ENCODE peak calls at places on chromosomes 13 and 19, in nine cellular contexts. M is AG20443, N is pulmonary artery endothelial cell, E is amygdala, A is T-cell, W is ACHN, G is cardiac fibroblast, R is activated T-helper 1 cell treated with Interleukin-2 at 50 U/mL for 16 hours, L is iris pigment epithelial cell. X is an unnamed sample.

GRCh38 chr19:42420055-42420544 is 7.1 kb downstream of the LIPE start:
- DNase-seq in M (peak; percentile 70), N (no peak), E (peak; percentile 11), A (peak; percentile 73), W (peak; percentile 58), G (peak; percentile 52), R (peak; percentile 58), L (peak; percentile 59), X (no peak)

GRCh38 chr13:75219479-75220237 is 262.3 kb downstream of the TBC1D4 start:
- DNase-seq in M (peak; percentile 92), N (peak; percentile 5), E (peak; percentile 68), A (peak; percentile 76), W (peak; percentile 62), G (peak; percentile 80), R (peak; percentile 67), L (peak; percentile 63), X (peak; percentile 77)

GRCh38 chr19:58352760-58353671 is at the start of gene A1BG:
- DNase-seq in M (no peak), N (no peak), E (no peak), A (no peak), W (no peak), G (no peak), R (no peak), L (no peak), X (no peak)

GRCh38 chr19:41987141-41987860 is 6.7 kb downstream of the ATP1A3 start:
- DNase-seq in M (no peak), N (no peak), E (no peak), A (no peak), W (no peak), G (no peak), R (no peak), L (no peak), X (no peak)

GRCh38 chr13:81381560-81381959 is 1040.6 kb upstream of the SPRY2 start:
- DNase-seq in M (no peak), N (no peak), E (no peak), A (no peak), W (no peak), G (no peak), R (no peak), L (no peak), X (no peak)

GRCh38 chr13:20492641-20493040 is 33.0 kb downstream of the CRYL1 start:
- DNase-seq in M (peak; percentile 43), N (no peak), E (no peak), A (peak; percentile 10), W (peak; percentile 25), G (peak; percentile 33), R (no peak), L (peak; percentile 50), X (peak; percentile 3)

GRCh38 chr19:37470216-37470615 is 1.1 kb downstream of the ZNF570 start:
- DNase-seq in M (no peak), N (no peak), E (no peak), A (no peak), W (no peak), G (no peak), R (no peak), L (peak; percentile 9), X (no peak)

GRCh38 chr19:33678796-33679195 is 57.0 kb downstream of the CHST8 start:
- DNase-seq in M (no peak), N (no peak), E (no peak), A (no peak), W (no peak), G (no peak), R (no peak), L (no peak), X (peak; percentile 18)

GRCh38 chr19:29188704-29189375 is 24.1 kb downstream of the UQCRFS1 start:
- DNase-seq in M (no peak), N (no peak), E (no peak), A (no peak), W (no peak), G (peak; percentile 23), R (no peak), L (no peak), X (no peak)

GRCh38 chr19:12749938-12750521 is 1.6 kb upstream of the BEST2 start:
- DNase-seq in M (no peak), N (no peak), E (no peak), A (no peak), W (no peak), G (peak; percentile 21), R (no peak), L (peak; percentile 74), X (no peak)

GRCh38 chr13:78228211-78228610 is 309.6 kb upstream of the EDNRB start:
- DNase-seq in M (no peak), N (no peak), E (no peak), A (no peak), W (no peak), G (peak; percentile 0), R (no peak), L (no peak), X (no peak)

GRCh38 chr19:33688657-33688992 is 66.9 kb downstream of the CHST8 start:
- DNase-seq in M (no peak), N (no peak), E (no peak), A (no peak), W (no peak), G (no peak), R (no peak), L (no peak), X (no peak)

GRCh38 chr13:53201454-53202225 is 173.0 kb downstream of the OLFM4 start:
- DNase-seq in M (peak; percentile 51), N (no peak), E (no peak), A (no peak), W (no peak), G (no peak), R (no peak), L (no peak), X (no peak)

GRCh38 chr19:7781157-7781556 is 18.1 kb downstream of the CLEC4M start:
- DNase-seq in M (no peak), N (no peak), E (no peak), A (no peak), W (no peak), G (no peak), R (no peak), L (no peak), X (no peak)

GRCh38 chr19:38149597-38149996 is 74.4 kb downstream of the DPF1 start:
- DNase-seq in M (no peak), N (no peak), E (no peak), A (no peak), W (no peak), G (peak; percentile 12), R (no peak), L (peak; percentile 34), X (peak; percentile 45)

GRCh38 chr19:19032420-19033175 is 719 bp downstream of the SUGP2 start:
- DNase-seq in M (peak; percentile 88), N (peak; percentile 83), E (peak; percentile 66), A (peak; percentile 87), W (peak; percentile 4), G (peak; percentile 97), R (peak; percentile 30), L (peak; percentile 94), X (peak; percentile 80)

GRCh38 chr13:111531505-111531904 is 211.1 kb downstream of the TEX29 start:
- DNase-seq in M (no peak), N (no peak), E (no peak), A (no peak), W (peak; percentile 4), G (peak; percentile 3), R (no peak), L (peak; percentile 7), X (no peak)

GRCh38 chr19:57512845-57513244 is 13.1 kb downstream of the ZNF773 start:
- DNase-seq in M (no peak), N (no peak), E (no peak), A (no peak), W (no peak), G (peak; percentile 31), R (no peak), L (peak; percentile 31), X (no peak)

GRCh38 chr19:16828990-16829821 is at the start of gene SIN3B:
- DNase-seq in M (peak; percentile 99), N (peak; percentile 60), E (peak; percentile 69), A (peak; percentile 84), W (peak; percentile 86), G (peak; percentile 94), R (peak; percentile 84), L (peak; percentile 84), X (peak; percentile 84)

GRCh38 chr13:61413572-61413971 is 2.1 kb downstream of the PCDH20 start:
- DNase-seq in M (no peak), N (no peak), E (no peak), A (no peak), W (peak; percentile 2), G (no peak), R (no peak), L (no peak), X (no peak)

GRCh38 chr19:50791594-50792245 is 1.5 kb downstream of the ACP4 start:
- DNase-seq in M (no peak), N (no peak), E (no peak), A (no peak), W (no peak), G (no peak), R (no peak), L (no peak), X (no peak)

GRCh38 chr19:21749090-21749489 is 18.3 kb downstream of the ZNF100 start:
- DNase-seq in M (no peak), N (no peak), E (no peak), A (no peak), W (no peak), G (peak; percentile 8), R (no peak), L (peak; percentile 60), X (no peak)

GRCh38 chr19:6720369-6721112 is at the start of gene C3:
- DNase-seq in M (peak; percentile 88), N (no peak), E (no peak), A (no peak), W (peak; percentile 15), G (peak; percentile 95), R (no peak), L (peak; percentile 87), X (no peak)

GRCh38 chr19:51600940-51601575 is 29.1 kb downstream of the SIGLEC5 start:
- DNase-seq in M (no peak), N (no peak), E (no peak), A (no peak), W (no peak), G (no peak), R (no peak), L (no peak), X (no peak)

GRCh38 chr19:21256722-21257121 is 72.5 kb downstream of the ZNF708 start:
- DNase-seq in M (peak; percentile 9), N (no peak), E (no peak), A (no peak), W (peak; percentile 3), G (peak; percentile 6), R (no peak), L (peak; percentile 51), X (no peak)

GRCh38 chr19:45895519-45895972 is 6.9 kb downstream of the MYPOP start:
- DNase-seq in M (no peak), N (no peak), E (no peak), A (no peak), W (no peak), G (no peak), R (no peak), L (no peak), X (no peak)

GRCh38 chr13:51423766-51424165 is 29.1 kb downstream of the INTS6 start:
- DNase-seq in M (no peak), N (no peak), E (no peak), A (no peak), W (no peak), G (no peak), R (no peak), L (no peak), X (no peak)

GRCh38 chr19:8361921-8362793 is 1.8 kb upstream of the ANGPTL4 start:
- DNase-seq in M (peak; percentile 93), N (peak; percentile 98), E (peak; percentile 51), A (no peak), W (peak; percentile 98), G (peak; percentile 99), R (no peak), L (peak; percentile 99), X (peak; percentile 72)

GRCh38 chr13:98972627-98973026 is 5.2 kb downstream of the DOCK9 start:
- DNase-seq in M (peak; percentile 51), N (peak; percentile 92), E (no peak), A (no peak), W (peak; percentile 4), G (peak; percentile 54), R (no peak), L (peak; percentile 91), X (no peak)

GRCh38 chr13:76903544-76904162 is 17.4 kb upstream of the KCTD12 start:
- DNase-seq in M (peak; percentile 77), N (no peak), E (no peak), A (peak; percentile 52), W (peak; percentile 67), G (peak; percentile 87), R (peak; percentile 22), L (peak; percentile 85), X (no peak)

GRCh38 chr19:33416307-33417215 is 43.1 kb downstream of the CEBPG start:
- DNase-seq in M (peak; percentile 80), N (peak; percentile 15), E (no peak), A (peak; percentile 55), W (peak; percentile 51), G (peak; percentile 71), R (peak; percentile 35), L (peak; percentile 60), X (no peak)